ENCODE peak calls at places on chromosomes 3 and 15, in eight cellular contexts. T, C, U, Q, P, Z, X and G are unnamed samples.

GRCh38 chr15:98669638-98670037 is 21.3 kb downstream of the IGF1R start:
- DNase-seq in T (no peak), C (no peak), U (no peak), Q (no peak), P (no peak), Z (no peak), X (no peak), G (no peak)

GRCh38 chr3:143757691-143758090 is 90.6 kb downstream of the SLC9A9 start:
- DNase-seq in T (no peak), C (no peak), U (no peak), Q (no peak), P (no peak), Z (no peak), X (no peak), G (no peak)

GRCh38 chr15:51982013-51982769 is 10.6 kb upstream of the LEO1 start:
- DNase-seq in T (no peak), C (peak), U (no peak), Q (no peak), P (peak), Z (peak), X (no peak), G (peak)

GRCh38 chr3:124993462-124993861 is 58.9 kb upstream of the MUC13 start:
- DNase-seq in T (peak), C (no peak), U (peak), Q (no peak), P (no peak), Z (no peak), X (no peak), G (no peak)

GRCh38 chr15:91258436-91258779 is 158.4 kb downstream of the SV2B start:
- DNase-seq in T (peak), C (no peak), U (no peak), Q (no peak), P (no peak), Z (peak), X (no peak), G (no peak)

GRCh38 chr3:71702131-71703024 is 22.8 kb downstream of the EIF4E3 start:
- DNase-seq in T (no peak), C (no peak), U (no peak), Q (no peak), P (no peak), Z (no peak), X (no peak), G (no peak)

GRCh38 chr3:55654123-55654787 is 167.1 kb upstream of the WNT5A start:
- DNase-seq in T (no peak), C (no peak), U (no peak), Q (no peak), P (no peak), Z (no peak), X (no peak), G (no peak)

GRCh38 chr15:98776607-98777281 is 128.4 kb downstream of the IGF1R start:
- DNase-seq in T (peak), C (no peak), U (no peak), Q (peak), P (no peak), Z (no peak), X (no peak), G (no peak)

GRCh38 chr15:70319466-70319865 is 221.7 kb upstream of the TLE3 start:
- DNase-seq in T (no peak), C (no peak), U (no peak), Q (no peak), P (no peak), Z (no peak), X (no peak), G (no peak)

GRCh38 chr3:73637042-73637441 is 12.3 kb upstream of the PDZRN3 start:
- DNase-seq in T (no peak), C (no peak), U (no peak), Q (no peak), P (no peak), Z (no peak), X (no peak), G (no peak)

GRCh38 chr3:10164546-10165393 is at the start of gene IRAK2:
- DNase-seq in T (peak), C (peak), U (peak), Q (peak), P (peak), Z (peak), X (peak), G (peak)

GRCh38 chr15:36361351-36361870 is 218.0 kb upstream of the CDIN1 start:
- DNase-seq in T (no peak), C (no peak), U (no peak), Q (no peak), P (no peak), Z (no peak), X (no peak), G (no peak)

GRCh38 chr3:62951037-62951613 is 75.9 kb upstream of the CADPS start:
- DNase-seq in T (no peak), C (no peak), U (no peak), Q (no peak), P (no peak), Z (no peak), X (no peak), G (no peak)

GRCh38 chr15:57227899-57228298 is 148.4 kb upstream of the CGNL1 start:
- DNase-seq in T (no peak), C (no peak), U (no peak), Q (no peak), P (no peak), Z (no peak), X (no peak), G (no peak)

GRCh38 chr15:34376856-34377255 is 9.9 kb upstream of the LPCAT4 start:
- DNase-seq in T (no peak), C (no peak), U (no peak), Q (no peak), P (no peak), Z (no peak), X (no peak), G (no peak)

GRCh38 chr3:146640955-146641867 is 36.1 kb upstream of the PLSCR5 start:
- DNase-seq in T (no peak), C (no peak), U (no peak), Q (no peak), P (no peak), Z (peak), X (no peak), G (no peak)

GRCh38 chr3:52934626-52935530 is 37.5 kb upstream of the STIMATE start:
- DNase-seq in T (peak), C (peak), U (no peak), Q (peak), P (peak), Z (peak), X (peak), G (peak)

GRCh38 chr3:37245003-37245402 is 70.6 kb upstream of the LRRFIP2 start:
- DNase-seq in T (no peak), C (no peak), U (no peak), Q (no peak), P (no peak), Z (no peak), X (no peak), G (no peak)

GRCh38 chr3:40877651-40878463 is 321.4 kb upstream of the CTNNB1 start:
- DNase-seq in T (peak), C (peak), U (peak), Q (peak), P (peak), Z (no peak), X (peak), G (no peak)

GRCh38 chr3:123448503-123449091 is at the start of gene ADCY5:
- DNase-seq in T (peak), C (no peak), U (no peak), Q (peak), P (no peak), Z (no peak), X (peak), G (no peak)

GRCh38 chr3:130546920-130547679 is 30.1 kb downstream of the COL6A6 start:
- DNase-seq in T (no peak), C (no peak), U (no peak), Q (no peak), P (no peak), Z (no peak), X (no peak), G (no peak)

GRCh38 chr3:52405066-52405465 is 39.8 kb downstream of the SEMA3G start:
- DNase-seq in T (no peak), C (no peak), U (peak), Q (peak), P (no peak), Z (no peak), X (no peak), G (no peak)

GRCh38 chr15:62758126-62758951 is 284.2 kb upstream of the TPM1 start:
- DNase-seq in T (peak), C (peak), U (peak), Q (no peak), P (no peak), Z (peak), X (peak), G (peak)

GRCh38 chr3:148079370-148079769 is 618.3 kb upstream of the AGTR1 start:
- DNase-seq in T (no peak), C (no peak), U (no peak), Q (no peak), P (peak), Z (no peak), X (no peak), G (no peak)

GRCh38 chr15:51093488-51093864 is 1.2 kb downstream of the TNFAIP8L3 start:
- DNase-seq in T (no peak), C (no peak), U (no peak), Q (peak), P (no peak), Z (no peak), X (no peak), G (no peak)

GRCh38 chr3:42613462-42613861 is 13.0 kb downstream of the NKTR start:
- DNase-seq in T (no peak), C (no peak), U (no peak), Q (no peak), P (no peak), Z (no peak), X (no peak), G (no peak)

GRCh38 chr3:182795383-182795782 is 2.1 kb downstream of the ATP11B start:
- DNase-seq in T (no peak), C (no peak), U (no peak), Q (no peak), P (peak), Z (no peak), X (no peak), G (peak)

GRCh38 chr3:11228041-11228440 is 44.2 kb upstream of the ATG7 start:
- DNase-seq in T (no peak), C (no peak), U (no peak), Q (peak), P (no peak), Z (no peak), X (no peak), G (no peak)
- TF ChIP-seq POLR2A in T (no peak), C (no peak), U (no peak), Q (no peak), P (no peak), Z (no peak), X (no peak), G (no peak)

GRCh38 chr15:61250613-61251012 is 21.5 kb upstream of the RORA start:
- DNase-seq in T (no peak), C (no peak), U (no peak), Q (no peak), P (no peak), Z (no peak), X (no peak), G (no peak)

GRCh38 chr15:61256231-61256630 is 27.1 kb upstream of the RORA start:
- DNase-seq in T (no peak), C (no peak), U (no peak), Q (no peak), P (no peak), Z (no peak), X (no peak), G (no peak)

DNA sequence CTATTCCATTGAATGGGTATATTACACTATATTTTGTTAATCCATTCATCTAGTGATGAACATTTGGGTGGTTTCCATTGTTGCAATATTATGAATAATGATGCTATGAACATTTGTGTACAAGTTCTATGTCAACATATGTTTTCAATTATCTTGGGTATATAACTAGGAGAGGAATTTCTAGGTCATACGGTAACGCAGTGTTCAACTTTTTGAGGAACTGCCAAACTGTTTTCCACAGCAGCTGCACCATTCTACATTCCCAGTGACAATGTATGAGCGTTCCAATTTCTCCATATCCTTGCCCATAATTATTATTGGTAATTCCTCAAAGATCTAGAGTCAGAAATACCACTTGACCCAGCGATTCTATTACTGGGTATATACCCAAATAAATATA is 24.1 kb upstream of the RORA start:
- DNase-seq in T (no peak), C (no peak), U (no peak), Q (no peak), P (no peak), Z (no peak), X (no peak), G (no peak)
- TF ChIP-seq POLR2A in T (no peak), C (no peak), U (no peak), Q (no peak), P (no peak), Z (no peak), X (no peak), G (no peak)

GRCh38 chr3:191391873-191392808 is 61.8 kb upstream of the UTS2B start:
- DNase-seq in T (no peak), C (no peak), U (no peak), Q (no peak), P (no peak), Z (no peak), X (no peak), G (no peak)
- TF ChIP-seq POLR2A in T (no peak), C (no peak), U (no peak), Q (no peak), P (no peak), Z (no peak), X (no peak), G (no peak)

DNA sequence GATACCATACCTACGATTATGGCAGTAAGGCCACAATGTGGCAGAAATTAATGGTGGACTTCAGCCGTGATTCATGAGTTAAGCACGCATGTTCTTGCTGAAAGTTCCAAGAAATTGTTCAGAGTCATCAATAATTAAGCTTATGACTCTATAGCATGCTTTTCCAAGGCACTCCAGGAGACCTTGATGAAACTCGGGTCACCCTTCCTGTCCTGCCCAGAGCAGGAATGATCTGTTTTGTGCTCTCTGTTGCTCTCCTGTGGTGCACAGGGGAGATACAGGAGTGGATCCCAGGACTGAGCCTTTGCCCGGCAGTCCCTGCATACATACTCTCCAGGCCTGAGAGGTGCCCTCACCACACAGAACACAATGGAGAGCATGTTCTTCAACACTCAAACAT is 141.6 kb upstream of the SLC2A2 start:
- DNase-seq in T (peak), C (no peak), U (no peak), Q (no peak), P (no peak), Z (peak), X (peak), G (peak)
- TF ChIP-seq POLR2A in T (no peak), C (no peak), U (no peak), Q (no peak), P (no peak), Z (no peak), X (no peak), G (no peak)

GRCh38 chr15:78236491-78236890 is 2.1 kb upstream of the ACSBG1 start:
- DNase-seq in T (no peak), C (no peak), U (peak), Q (no peak), P (no peak), Z (no peak), X (peak), G (no peak)
- TF ChIP-seq POLR2A in T (no peak), C (no peak), U (no peak), Q (no peak), P (no peak), Z (no peak), X (no peak), G (no peak)

DNA sequence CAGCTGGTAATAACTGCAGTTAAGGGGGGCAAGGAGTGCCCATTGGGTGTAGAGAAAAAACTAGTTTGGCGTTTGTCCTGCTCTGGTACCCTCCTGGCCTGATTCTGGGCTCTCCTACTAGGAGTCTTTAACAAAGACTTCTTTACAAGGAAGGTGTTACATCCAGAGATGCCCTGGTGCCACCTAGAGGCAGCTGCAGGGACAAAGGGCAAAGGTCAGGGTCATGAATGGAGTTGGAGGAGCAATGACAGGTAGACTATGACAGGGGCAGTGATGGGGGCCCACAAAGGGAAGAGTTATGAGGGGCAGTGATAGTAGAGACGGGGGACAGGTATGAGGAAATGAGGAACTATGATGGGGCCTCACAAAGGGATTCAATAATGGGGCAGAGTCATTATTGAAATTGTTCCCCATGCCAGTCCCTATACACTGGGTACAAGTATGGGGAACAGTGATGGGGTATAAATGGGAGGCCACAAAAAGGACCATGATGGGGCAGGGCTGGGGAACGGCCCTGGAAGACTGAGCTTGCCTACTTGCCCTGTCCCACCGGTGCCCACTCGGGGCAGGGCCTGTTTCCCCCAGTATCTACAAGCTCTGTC is 7.9 kb downstream of the CCDC71 start:
- DNase-seq in T (no peak), C (no peak), U (no peak), Q (no peak), P (no peak), Z (no peak), X (peak), G (no peak)
- TF ChIP-seq POLR2A in T (no peak), C (no peak), U (no peak), Q (no peak), P (no peak), Z (no peak), X (no peak), G (no peak)